ENCODE peak calls at places on chromosomes 5 and 9, in four cellular contexts. D is HFFc6, R is nephron progenitor cell, F is GM12865. W is an unnamed sample.
A peak's percentile ranks its signal among the peaks of the same experiment; 100 is the strongest.

GRCh38 chr9:130368631-130369103 is 76.1 kb upstream of the ASS1 start:
- DNase-seq in D (no peak), R (no peak), F (peak; percentile 10), W (no peak)

GRCh38 chr9:133351908-133352634 is 4.1 kb downstream of the RPL7A start:
- DNase-seq in D (peak; percentile 63), R (peak; percentile 52), F (peak; percentile 83), W (no peak)

GRCh38 chr5:145887217-145887616 is 14.4 kb upstream of the GRXCR2 start:
- DNase-seq in D (no peak), R (no peak), F (no peak), W (no peak)

GRCh38 chr5:141050622-141051525 is at the start of gene PCDHB1:
- DNase-seq in D (no peak), R (peak; percentile 16), F (no peak), W (peak; percentile 43)

GRCh38 chr5:178818094-178818493 is 41.7 kb upstream of the ZNF354B start:
- DNase-seq in D (no peak), R (no peak), F (no peak), W (no peak)

GRCh38 chr9:99824378-99825157 is 2.9 kb downstream of the NR4A3 start:
- DNase-seq in D (peak; percentile 29), R (peak; percentile 67), F (peak; percentile 76), W (peak; percentile 69)

GRCh38 chr9:2271426-2271825 is 256.3 kb downstream of the SMARCA2 start:
- DNase-seq in D (no peak), R (no peak), F (peak; percentile 74), W (no peak)

GRCh38 chr5:73193592-73193991 is 20.6 kb downstream of the TMEM174 start:
- DNase-seq in D (no peak), R (no peak), F (no peak), W (no peak)

GRCh38 chr5:178261666-178262600 is 29.3 kb upstream of the PHYKPL start:
- DNase-seq in D (no peak), R (no peak), F (no peak), W (no peak)

GRCh38 chr5:16615737-16616535 is 861 bp downstream of the RETREG1 start:
- DNase-seq in D (no peak), R (peak; percentile 3), F (no peak), W (no peak)

GRCh38 chr9:30913331-30913730 is 1471.1 kb upstream of the ACO1 start:
- DNase-seq in D (no peak), R (no peak), F (no peak), W (no peak)

GRCh38 chr5:51378415-51378777 is 4.9 kb upstream of the ISL1 start:
- DNase-seq in D (no peak), R (peak; percentile 50), F (no peak), W (no peak)

GRCh38 chr9:20117985-20118384 is 329.1 kb upstream of the SLC24A2 start:
- DNase-seq in D (no peak), R (no peak), F (no peak), W (no peak)

GRCh38 chr9:95031711-95032461 is 285.6 kb downstream of the FANCC start:
- DNase-seq in D (no peak), R (no peak), F (no peak), W (no peak)

GRCh38 chr9:69549310-69550202 is 122.6 kb downstream of the APBA1 start:
- DNase-seq in D (peak; percentile 11), R (peak; percentile 35), F (peak; percentile 62), W (no peak)

GRCh38 chr5:67156976-67157583 is 39.5 kb downstream of the CD180 start:
- DNase-seq in D (peak; percentile 6), R (peak; percentile 40), F (peak; percentile 70), W (no peak)

GRCh38 chr5:86500947-86501346 is 116.8 kb upstream of the COX7C start:
- DNase-seq in D (no peak), R (no peak), F (no peak), W (no peak)

GRCh38 chr9:114499528-114499927 is 5.7 kb downstream of the WHRN start:
- DNase-seq in D (no peak), R (peak; percentile 28), F (no peak), W (no peak)

GRCh38 chr9:132797861-132798659 is 80.0 kb downstream of the AK8 start:
- DNase-seq in D (peak; percentile 43), R (no peak), F (no peak), W (no peak)

GRCh38 chr5:150706776-150707390 is 6.0 kb upstream of the RBM22 start:
- DNase-seq in D (no peak), R (no peak), F (no peak), W (no peak)

DNA sequence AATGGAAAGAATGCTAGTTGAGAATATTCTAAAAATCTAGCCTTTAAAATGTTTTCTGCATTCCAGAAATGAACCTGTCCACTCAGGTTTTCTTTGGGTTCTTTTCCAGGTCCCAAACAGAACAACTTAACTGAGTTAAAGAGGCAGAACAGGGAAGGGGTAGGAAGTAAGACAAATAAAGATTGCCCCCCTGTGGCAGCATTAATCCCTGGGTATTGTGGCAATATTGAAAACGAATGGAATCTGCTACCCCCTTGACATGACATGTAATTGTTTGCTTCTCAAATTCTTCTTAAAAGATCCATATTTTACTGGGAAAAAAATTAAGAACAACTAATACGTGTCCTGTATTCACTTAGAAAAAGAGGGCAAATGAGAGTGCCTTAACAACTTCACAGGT is 9.3 kb upstream of the RBM22 start:
- DNase-seq in D (no peak), R (no peak), F (no peak), W (no peak)
- TF ChIP-seq CTCF in D (peak; percentile 60), R (peak; percentile 27), F (no peak), W (no peak)

GRCh38 chr5:3509290-3509689 is 86.3 kb upstream of the IRX1 start:
- DNase-seq in D (no peak), R (no peak), F (no peak), W (no peak)
- TF ChIP-seq CTCF in D (no peak), R (no peak), F (no peak), W (no peak)

GRCh38 chr5:97181856-97182545 is 1.0 kb downstream of the RIOK2 start:
- DNase-seq in D (no peak), R (no peak), F (no peak), W (no peak)

GRCh38 chr5:97183930-97184213 is 825 bp upstream of the RIOK2 start:
- DNase-seq in D (no peak), R (no peak), F (no peak), W (no peak)

GRCh38 chr5:97182571-97183099 is 412 bp downstream of the RIOK2 start:
- DNase-seq in D (no peak), R (no peak), F (peak; percentile 10), W (no peak)

DNA sequence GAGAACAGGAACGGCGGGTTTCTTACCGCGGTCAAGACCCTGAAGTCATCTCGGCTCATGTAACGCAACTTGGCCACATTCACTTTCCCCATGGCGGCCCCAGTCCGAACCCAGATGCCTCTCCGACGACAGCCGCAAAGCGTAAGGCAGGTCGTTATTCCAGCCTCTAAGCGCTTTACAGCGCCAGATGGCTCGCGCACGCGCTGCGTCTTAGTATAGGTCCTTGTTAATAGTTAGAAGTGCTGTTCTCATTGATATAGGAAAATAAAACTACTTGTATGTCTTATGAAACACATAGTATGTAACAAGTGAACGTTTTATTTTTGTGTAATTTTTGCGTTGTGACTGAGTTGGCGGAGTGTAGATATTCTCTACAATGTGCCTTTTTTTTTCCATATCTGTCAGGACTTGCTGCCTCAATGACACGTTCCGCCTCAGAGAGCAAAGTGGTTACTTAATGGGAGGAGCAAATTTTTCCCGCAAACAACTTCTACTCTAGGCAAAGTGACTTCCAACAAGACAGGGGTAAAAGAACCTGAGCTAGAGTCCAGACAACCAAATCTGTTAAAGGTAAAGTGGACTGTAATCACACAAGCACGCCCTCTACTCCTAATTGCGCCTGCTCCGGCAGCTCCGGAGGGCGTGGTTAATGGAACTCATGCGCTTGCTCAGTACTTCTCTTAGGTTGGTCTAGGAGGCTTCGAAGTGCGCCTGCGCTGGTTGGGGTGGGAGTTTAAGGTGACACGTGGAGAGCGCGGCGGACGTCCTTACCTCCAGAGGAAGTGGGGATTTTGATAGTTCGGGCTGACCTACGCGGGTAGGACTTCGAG is at the start of gene RIOK2:
- DNase-seq in D (peak; percentile 90), R (peak; percentile 87), F (peak; percentile 99), W (peak; percentile 85)
- TF ChIP-seq CTCF in D (no peak), R (no peak), F (no peak), W (no peak)

GRCh38 chr9:134656334-134657034 is 14.9 kb downstream of the COL5A1 start:
- DNase-seq in D (no peak), R (no peak), F (no peak), W (no peak)
- TF ChIP-seq CTCF in D (peak; percentile 31), R (no peak), F (no peak), W (no peak)

DNA sequence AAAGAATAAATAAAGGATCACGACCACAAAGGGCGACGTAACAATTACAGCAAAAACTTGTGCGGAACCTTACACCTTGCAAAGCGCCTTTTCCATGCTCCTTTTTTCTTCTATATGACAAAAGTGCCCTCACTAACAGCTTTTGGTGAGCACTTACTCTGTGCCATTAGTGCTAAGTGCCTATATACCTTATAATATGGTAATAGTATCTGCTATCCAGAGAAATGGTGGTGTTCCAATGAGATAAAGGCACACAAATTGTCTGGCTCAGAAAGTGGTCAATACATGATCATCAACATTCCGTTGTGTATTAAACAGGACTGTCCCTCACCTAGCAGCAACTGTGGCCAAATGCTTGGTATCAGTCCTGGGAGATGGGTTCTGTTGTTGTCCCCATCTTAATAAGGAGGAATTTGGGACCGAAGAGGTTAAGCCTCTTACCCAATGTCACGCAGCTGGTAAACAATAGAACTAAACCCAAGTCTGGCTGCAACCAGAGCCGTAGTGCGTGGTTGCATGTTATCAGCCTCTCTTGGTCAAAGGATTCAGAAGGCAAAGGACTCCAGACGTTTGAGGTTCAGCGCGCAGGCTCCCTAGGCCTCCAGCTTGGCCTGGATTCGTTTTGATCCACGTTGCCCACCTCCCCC is 559 bp upstream of the TOR2A start:
- DNase-seq in D (no peak), R (no peak), F (no peak), W (no peak)
- TF ChIP-seq CTCF in D (no peak), R (no peak), F (no peak), W (no peak)

DNA sequence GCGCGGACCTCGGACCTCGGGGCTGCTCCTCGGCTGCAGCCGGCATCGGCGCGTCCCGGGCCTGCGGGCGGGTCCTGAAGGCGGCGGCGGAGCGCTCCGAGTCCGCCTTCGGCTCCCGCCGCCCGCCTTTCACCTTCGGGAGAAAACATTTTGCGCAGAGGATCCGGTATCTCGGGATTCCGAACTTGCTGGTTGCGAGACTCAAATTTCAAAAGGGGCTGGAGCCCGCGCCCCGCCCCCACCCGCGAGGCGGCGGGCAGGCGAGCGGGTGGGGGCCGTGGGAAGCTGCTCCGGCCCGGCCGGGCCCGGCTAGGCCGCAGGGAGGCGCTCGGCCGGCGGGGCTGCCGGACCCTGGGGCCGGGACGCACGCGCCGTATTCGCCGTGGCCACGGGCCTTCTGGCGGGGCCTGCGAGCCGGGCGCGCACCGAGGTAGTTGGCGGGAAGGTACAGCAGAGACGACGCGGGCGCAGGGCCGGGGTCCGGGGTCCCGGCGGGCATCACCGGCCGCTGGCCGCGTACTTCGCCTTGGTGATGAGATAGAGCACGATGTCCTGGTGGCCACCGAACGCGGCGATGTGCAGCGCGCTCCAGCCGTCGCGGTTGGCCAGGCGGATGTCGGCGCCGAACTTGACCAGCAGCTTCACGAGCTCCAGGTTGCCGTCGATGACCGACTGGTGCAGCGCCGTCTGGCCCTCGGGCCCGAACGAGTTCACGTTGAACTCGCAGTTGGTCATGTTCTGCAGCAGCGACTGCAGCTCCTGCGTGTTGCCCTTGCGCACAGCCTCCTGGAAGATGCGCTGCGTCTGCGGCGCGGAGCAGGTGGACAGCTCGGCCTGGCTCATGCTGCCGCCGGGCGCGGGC is 754 bp downstream of the NRARP start:
- DNase-seq in D (no peak), R (peak; percentile 72), F (peak; percentile 58), W (peak; percentile 65)
- TF ChIP-seq CTCF in D (peak; percentile 8), R (no peak), F (no peak), W (no peak)

W was measured in mesothelial cell of epicardium.